ENCODE peak calls at places on chromosomes 12 and 14, in seven cellular contexts. U is A673; M is vagina; H is BE2C; Q is CD8-positive, alpha-beta T cell; B is colonic mucosa; X is aorta. W is an unnamed sample.

GRCh38 chr12:89353188-89353822 is 1.0 kb upstream of the DUSP6 start:
- DNase-seq in U (peak; percentile 92), M (no peak), H (peak; percentile 65), Q (peak; percentile 28), B (peak; percentile 78), X (peak; percentile 87), W (peak; percentile 95)

GRCh38 chr12:92360543-92360942 is 214.9 kb upstream of the BTG1 start:
- DNase-seq in U (no peak), M (no peak), H (no peak), Q (peak; percentile 20), B (no peak), X (no peak), W (no peak)

GRCh38 chr14:99212646-99213045 is 59.4 kb downstream of the BCL11B start:
- DNase-seq in U (no peak), M (no peak), H (no peak), Q (no peak), B (no peak), X (no peak), W (no peak)

GRCh38 chr14:24964048-24964447 is 85.9 kb downstream of the STXBP6 start:
- DNase-seq in U (no peak), M (no peak), H (no peak), Q (no peak), B (no peak), X (no peak), W (no peak)

GRCh38 chr12:104526320-104526719 is 69.6 kb downstream of the CHST11 start:
- DNase-seq in U (no peak), M (no peak), H (no peak), Q (no peak), B (no peak), X (no peak), W (no peak)

GRCh38 chr12:56589783-56590182 is 40.3 kb downstream of the BAZ2A start:
- DNase-seq in U (no peak), M (no peak), H (no peak), Q (no peak), B (peak; percentile 28), X (no peak), W (no peak)

GRCh38 chr14:87351007-87351406 is 642.0 kb downstream of the GALC start:
- DNase-seq in U (no peak), M (no peak), H (no peak), Q (no peak), B (no peak), X (no peak), W (no peak)

GRCh38 chr14:85579957-85580356 is 50.0 kb downstream of the FLRT2 start:
- DNase-seq in U (no peak), M (no peak), H (no peak), Q (no peak), B (no peak), X (no peak), W (no peak)

GRCh38 chr14:75393794-75394193 is 34.0 kb upstream of the JDP2 start:
- DNase-seq in U (no peak), M (no peak), H (no peak), Q (no peak), B (no peak), X (no peak), W (no peak)

GRCh38 chr12:63841611-63842010 is 2.9 kb upstream of the SRGAP1 start:
- DNase-seq in U (no peak), M (no peak), H (no peak), Q (no peak), B (no peak), X (no peak), W (no peak)

GRCh38 chr14:50000215-50001145 is 107.6 kb downstream of the ARF6 start:
- DNase-seq in U (peak; percentile 86), M (no peak), H (peak; percentile 43), Q (peak; percentile 78), B (peak; percentile 63), X (peak; percentile 86), W (peak; percentile 79)

GRCh38 chr12:27779416-27779815 is 617 bp upstream of the KLHL42 start:
- DNase-seq in U (no peak), M (no peak), H (peak; percentile 54), Q (no peak), B (peak; percentile 33), X (no peak), W (no peak)

GRCh38 chr14:50191499-50191898 is 39.9 kb downstream of the SOS2 start:
- DNase-seq in U (no peak), M (no peak), H (no peak), Q (no peak), B (no peak), X (no peak), W (no peak)

GRCh38 chr12:117685115-117685926 is 283.5 kb downstream of the KSR2 start:
- DNase-seq in U (no peak), M (no peak), H (peak; percentile 83), Q (no peak), B (peak; percentile 80), X (peak; percentile 55), W (peak; percentile 39)

DNA sequence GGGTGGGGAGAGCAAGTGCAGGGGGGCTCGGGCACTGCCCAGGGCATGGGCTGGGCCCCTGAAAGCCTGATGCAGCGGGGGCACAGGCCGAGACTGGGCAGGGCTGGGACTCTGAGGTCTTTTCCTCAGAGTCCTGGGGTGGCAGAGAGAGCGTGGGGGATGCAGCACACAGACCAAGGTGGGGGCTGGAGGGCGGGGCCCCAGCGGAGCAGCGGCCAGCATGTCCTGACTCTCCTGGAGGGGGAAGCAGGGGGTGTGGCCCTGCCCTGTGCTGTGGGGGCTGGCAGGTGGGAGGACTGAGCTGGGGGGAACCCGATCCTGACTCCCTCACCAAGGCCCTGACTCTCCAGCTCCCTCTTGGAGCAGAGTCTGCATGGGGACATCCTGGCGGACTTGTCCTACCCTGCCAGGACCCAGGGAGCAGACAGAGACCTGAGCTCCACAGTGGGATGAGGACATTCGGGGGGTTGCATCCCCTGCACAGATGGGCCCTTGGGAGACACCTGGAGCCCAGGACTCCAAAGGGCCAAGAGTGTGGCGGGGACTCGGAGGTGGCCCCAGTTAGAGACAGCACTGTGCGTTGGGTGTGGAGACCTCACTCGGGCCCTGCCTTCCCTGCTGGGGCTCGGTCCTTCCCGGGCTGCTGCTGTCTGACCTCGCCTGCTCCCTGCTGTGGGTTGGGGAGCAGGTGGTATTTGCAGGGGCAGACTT is 326.1 kb downstream of the TMEM121 start:
- DNase-seq in U (no peak), M (peak; percentile 91), H (peak; percentile 35), Q (no peak), B (peak; percentile 7), X (no peak), W (peak; percentile 26)
- H3K9me3 ChIP-seq in U (no peaks in the 10 kb centered on the region), M (no peaks in the 10 kb centered on the region), H (no peaks in the 10 kb centered on the region), Q (no peaks in the 10 kb centered on the region), B (no peaks in the 10 kb centered on the region), X (no peaks in the 10 kb centered on the region), W (no peaks in the 10 kb centered on the region)

GRCh38 chr14:105711841-105712460 is 185.6 kb downstream of the TMEM121 start:
- DNase-seq in U (no peak), M (peak; percentile 49), H (peak; percentile 77), Q (no peak), B (no peak), X (no peak), W (no peak)
- H3K9me3 ChIP-seq in U (no peaks in the 10 kb centered on the region), M (no peaks in the 10 kb centered on the region), H (no peaks in the 10 kb centered on the region), Q (no peaks in the 10 kb centered on the region), B (no peaks in the 10 kb centered on the region), X (no peaks in the 10 kb centered on the region), W (no peaks in the 10 kb centered on the region)

DNA sequence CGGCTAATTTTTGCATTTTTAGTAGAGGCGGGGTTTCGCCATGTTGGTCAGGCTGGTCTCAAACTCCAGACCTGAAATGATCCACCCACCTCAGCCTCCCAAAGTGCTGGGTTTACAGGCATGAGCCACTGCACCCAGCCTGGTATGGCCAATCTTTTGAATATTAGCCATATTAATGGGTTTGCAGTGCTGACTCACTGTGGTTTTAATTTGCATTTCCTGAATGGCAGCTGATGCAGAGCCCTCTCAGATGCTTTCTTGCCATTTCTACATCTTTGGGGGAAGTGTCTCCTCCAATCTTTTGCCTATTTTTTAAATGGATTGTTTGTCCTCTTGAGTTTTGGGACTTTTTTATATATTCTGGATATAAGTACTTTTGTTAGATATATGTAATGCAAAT is 55.5 kb upstream of the NPAS3 start:
- DNase-seq in U (no peak), M (no peak), H (no peak), Q (no peak), B (no peak), X (no peak), W (no peak)
- H3K9me3 ChIP-seq in U (peaks cover 9% of the 10 kb centered on the region), M (no peaks in the 10 kb centered on the region), H (no peaks in the 10 kb centered on the region), Q (no peaks in the 10 kb centered on the region), B (no peaks in the 10 kb centered on the region), X (no peaks in the 10 kb centered on the region), W (no peaks in the 10 kb centered on the region)

GRCh38 chr14:106586098-106586704 is 1059.8 kb downstream of the TMEM121 start:
- DNase-seq in U (peak; percentile 64), M (peak; percentile 87), H (peak; percentile 60), Q (peak; percentile 65), B (peak; percentile 51), X (no peak), W (no peak)
- H3K9me3 ChIP-seq in U (no peaks in the 10 kb centered on the region), M (no peaks in the 10 kb centered on the region), H (no peaks in the 10 kb centered on the region), Q (no peaks in the 10 kb centered on the region), B (no peaks in the 10 kb centered on the region), X (no peaks in the 10 kb centered on the region), W (no peaks in the 10 kb centered on the region)

DNA sequence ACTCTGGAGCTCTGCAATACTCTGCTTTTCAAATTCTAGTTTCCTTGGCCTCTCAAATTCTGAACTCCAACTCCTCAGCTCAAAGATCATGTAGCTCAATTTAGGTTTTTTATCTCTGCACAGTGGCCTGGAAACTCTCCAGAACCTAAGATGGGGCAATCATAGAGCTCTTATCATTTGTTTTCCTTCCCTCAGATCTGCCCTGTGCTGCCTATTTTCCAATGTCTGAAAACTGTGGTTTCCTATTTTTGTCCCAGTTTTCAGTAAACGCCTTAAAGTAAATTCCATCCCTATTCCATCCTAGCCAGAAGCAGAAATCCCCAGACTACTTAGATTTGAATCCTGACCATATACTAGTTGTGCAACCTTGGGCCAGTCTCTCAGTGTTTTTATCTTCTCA is 73.2 kb downstream of the CEP83 start:
- DNase-seq in U (no peak), M (no peak), H (no peak), Q (no peak), B (no peak), X (no peak), W (no peak)
- H3K9me3 ChIP-seq in U (peaks cover 12% of the 10 kb centered on the region), M (no peaks in the 10 kb centered on the region), H (no peaks in the 10 kb centered on the region), Q (peaks cover 7% of the 10 kb centered on the region), B (no peaks in the 10 kb centered on the region), X (peaks cover 3% of the 10 kb centered on the region), W (peaks cover 15% of the 10 kb centered on the region)